ENCODE peak calls at places on chromosomes 4 and X, in eight cellular contexts. One of them, this sample, is unnamed.

GRCh38 chr4:153988446-153988845 is 199.6 kb upstream of the SFRP2 start:
- DNase-seq in mammary epithelial cell: no peak
- DNase-seq in PC-3: no peak
- DNase-seq in neural progenitor cell: no peak
- DNase-seq in endothelial cell of umbilical vein: no peak
- DNase-seq in MM.1S: no peak
- DNase-seq in fibroblast of lung: peak
- DNase-seq in HCT116: no peak
- DNase-seq in this sample: no peak

GRCh38 chr4:55021214-55021613 is 104.2 kb downstream of the KDR start:
- DNase-seq in neural progenitor cell: peak
- DNase-seq in fibroblast of lung: no peak
- DNase-seq in endothelial cell of umbilical vein: no peak
- DNase-seq in HCT116: no peak
- DNase-seq in MM.1S: no peak
- DNase-seq in PC-3: no peak
- DNase-seq in mammary epithelial cell: no peak
- DNase-seq in this sample: no peak

GRCh38 chr4:151436093-151436518 is 27.1 kb downstream of the FHIP1A start:
- DNase-seq in HCT116: no peak
- DNase-seq in endothelial cell of umbilical vein: no peak
- DNase-seq in PC-3: peak
- DNase-seq in mammary epithelial cell: no peak
- DNase-seq in MM.1S: no peak
- DNase-seq in fibroblast of lung: peak
- DNase-seq in neural progenitor cell: no peak
- DNase-seq in this sample: no peak

GRCh38 chr4:118268780-118269179 is 84.0 kb downstream of the PRSS12 start:
- DNase-seq in MM.1S: no peak
- DNase-seq in PC-3: no peak
- DNase-seq in endothelial cell of umbilical vein: no peak
- DNase-seq in neural progenitor cell: no peak
- DNase-seq in mammary epithelial cell: no peak
- DNase-seq in fibroblast of lung: no peak
- DNase-seq in HCT116: no peak
- DNase-seq in this sample: no peak

GRCh38 chr4:15414601-15415091 is 13.2 kb upstream of the C1QTNF7 start:
- DNase-seq in HCT116: no peak
- DNase-seq in mammary epithelial cell: no peak
- DNase-seq in endothelial cell of umbilical vein: no peak
- DNase-seq in PC-3: peak
- DNase-seq in neural progenitor cell: no peak
- DNase-seq in fibroblast of lung: peak
- DNase-seq in MM.1S: no peak
- DNase-seq in this sample: no peak

GRCh38 chr4:92234393-92235176 is 69.2 kb upstream of the GRID2 start:
- DNase-seq in neural progenitor cell: no peak
- DNase-seq in endothelial cell of umbilical vein: peak
- DNase-seq in MM.1S: no peak
- DNase-seq in fibroblast of lung: peak
- DNase-seq in HCT116: peak
- DNase-seq in PC-3: peak
- DNase-seq in mammary epithelial cell: peak
- DNase-seq in this sample: peak

GRCh38 chr4:54384563-54384962 is 155.5 kb downstream of the PDGFRA start:
- DNase-seq in endothelial cell of umbilical vein: peak
- DNase-seq in MM.1S: peak
- DNase-seq in HCT116: peak
- DNase-seq in mammary epithelial cell: peak
- DNase-seq in fibroblast of lung: peak
- DNase-seq in neural progenitor cell: peak
- DNase-seq in PC-3: peak
- DNase-seq in this sample: no peak

GRCh38 chr4:168541608-168541953 is 44.7 kb downstream of the PALLD start:
- DNase-seq in neural progenitor cell: no peak
- DNase-seq in fibroblast of lung: peak
- DNase-seq in PC-3: peak
- DNase-seq in MM.1S: no peak
- DNase-seq in endothelial cell of umbilical vein: no peak
- DNase-seq in mammary epithelial cell: peak
- DNase-seq in HCT116: peak
- DNase-seq in this sample: no peak

GRCh38 chrX:149497626-149498025 is 7.5 kb downstream of the IDS start:
- DNase-seq in mammary epithelial cell: peak
- DNase-seq in MM.1S: no peak
- DNase-seq in PC-3: peak
- DNase-seq in neural progenitor cell: no peak
- DNase-seq in fibroblast of lung: peak
- DNase-seq in endothelial cell of umbilical vein: no peak
- DNase-seq in HCT116: no peak
- DNase-seq in this sample: no peak

GRCh38 chrX:8748855-8749254 is 16.9 kb upstream of the ANOS1 start:
- DNase-seq in HCT116: no peak
- DNase-seq in fibroblast of lung: peak
- DNase-seq in PC-3: peak
- DNase-seq in neural progenitor cell: peak
- DNase-seq in endothelial cell of umbilical vein: peak
- DNase-seq in MM.1S: no peak
- DNase-seq in mammary epithelial cell: peak
- DNase-seq in this sample: no peak

GRCh38 chr4:132502096-132502552 is 647.0 kb upstream of the PCDH10 start:
- DNase-seq in MM.1S: peak
- DNase-seq in HCT116: no peak
- DNase-seq in PC-3: peak
- DNase-seq in mammary epithelial cell: no peak
- DNase-seq in endothelial cell of umbilical vein: peak
- DNase-seq in fibroblast of lung: no peak
- DNase-seq in neural progenitor cell: no peak
- DNase-seq in this sample: no peak

GRCh38 chr4:11548529-11549176 is 120.0 kb upstream of the HS3ST1 start:
- DNase-seq in fibroblast of lung: peak
- DNase-seq in PC-3: peak
- DNase-seq in neural progenitor cell: no peak
- DNase-seq in endothelial cell of umbilical vein: peak
- DNase-seq in MM.1S: peak
- DNase-seq in HCT116: peak
- DNase-seq in mammary epithelial cell: peak
- DNase-seq in this sample: peak

GRCh38 chrX:153723351-153724251 is 586 bp downstream of the BCAP31 start:
- DNase-seq in PC-3: peak
- DNase-seq in HCT116: no peak
- DNase-seq in neural progenitor cell: peak
- DNase-seq in mammary epithelial cell: peak
- DNase-seq in fibroblast of lung: peak
- DNase-seq in endothelial cell of umbilical vein: peak
- DNase-seq in MM.1S: peak
- DNase-seq in this sample: no peak

GRCh38 chr4:68951078-68951805 is at the start of gene UGT2A3:
- DNase-seq in mammary epithelial cell: no peak
- DNase-seq in endothelial cell of umbilical vein: no peak
- DNase-seq in fibroblast of lung: no peak
- DNase-seq in PC-3: no peak
- DNase-seq in MM.1S: no peak
- DNase-seq in neural progenitor cell: no peak
- DNase-seq in HCT116: no peak
- DNase-seq in this sample: no peak

GRCh38 chrX:12984629-12985303 is 9.9 kb downstream of the TMSB4X start:
- DNase-seq in HCT116: peak
- DNase-seq in mammary epithelial cell: peak
- DNase-seq in fibroblast of lung: peak
- DNase-seq in PC-3: peak
- DNase-seq in neural progenitor cell: no peak
- DNase-seq in endothelial cell of umbilical vein: peak
- DNase-seq in MM.1S: no peak
- DNase-seq in this sample: peak

GRCh38 chr4:64016893-64017292 is 392.4 kb downstream of the TECRL start:
- DNase-seq in neural progenitor cell: no peak
- DNase-seq in HCT116: no peak
- DNase-seq in fibroblast of lung: no peak
- DNase-seq in MM.1S: no peak
- DNase-seq in PC-3: no peak
- DNase-seq in mammary epithelial cell: no peak
- DNase-seq in endothelial cell of umbilical vein: no peak
- DNase-seq in this sample: no peak

GRCh38 chr4:64022560-64022959 is 386.7 kb downstream of the TECRL start:
- DNase-seq in neural progenitor cell: no peak
- DNase-seq in PC-3: peak
- DNase-seq in HCT116: no peak
- DNase-seq in MM.1S: no peak
- DNase-seq in mammary epithelial cell: no peak
- DNase-seq in endothelial cell of umbilical vein: no peak
- DNase-seq in fibroblast of lung: no peak
- DNase-seq in this sample: no peak
- TF ChIP-seq EZH2 in neural progenitor cell: no peak
- TF ChIP-seq EZH2 in PC-3: no peak
- TF ChIP-seq EZH2 in HCT116: no peak
- TF ChIP-seq EZH2 in MM.1S: no peak
- TF ChIP-seq EZH2 in mammary epithelial cell: no peak
- TF ChIP-seq EZH2 in endothelial cell of umbilical vein: no peak
- TF ChIP-seq EZH2 in fibroblast of lung: no peak
- TF ChIP-seq EZH2 in this sample: no peak

DNA sequence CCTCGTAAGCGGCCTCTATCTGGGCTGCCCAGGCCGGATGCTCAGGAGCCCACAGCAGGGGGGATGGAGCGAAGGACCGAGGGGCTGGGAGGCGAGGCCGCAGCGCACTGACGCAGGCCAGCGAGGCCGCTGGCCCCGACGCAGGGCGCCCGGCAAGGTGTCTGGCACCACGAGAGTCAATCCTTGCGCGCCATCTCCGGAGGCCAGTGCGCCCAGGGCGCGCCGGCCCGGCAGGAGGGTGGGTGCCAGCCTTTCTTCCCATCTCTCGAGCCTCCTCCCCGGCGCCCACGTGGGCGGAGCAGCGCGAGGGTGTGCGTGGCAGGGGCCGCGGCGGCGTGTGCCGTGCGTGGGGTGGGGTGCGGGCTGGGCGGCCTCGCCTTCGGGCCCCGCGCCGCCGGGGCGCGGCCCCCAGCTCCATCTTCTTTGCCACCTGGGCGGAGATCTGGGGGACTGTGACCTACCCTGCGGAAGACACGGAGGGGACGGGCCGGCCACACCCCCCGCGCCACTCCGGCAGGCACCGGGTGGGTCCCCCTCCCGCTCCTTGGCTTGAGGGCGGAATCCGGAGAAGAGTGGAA is 916 bp downstream of the JAKMIP1 start:
- DNase-seq in MM.1S: no peak
- DNase-seq in neural progenitor cell: peak
- DNase-seq in fibroblast of lung: no peak
- DNase-seq in PC-3: no peak
- DNase-seq in HCT116: no peak
- DNase-seq in endothelial cell of umbilical vein: no peak
- DNase-seq in mammary epithelial cell: peak
- DNase-seq in this sample: no peak
- H3K4me3 ChIP-seq in MM.1S: peak
- H3K4me3 ChIP-seq in neural progenitor cell: peak
- H3K4me3 ChIP-seq in fibroblast of lung: no peak
- H3K4me3 ChIP-seq in PC-3: no peak
- H3K4me3 ChIP-seq in HCT116: no peak
- H3K4me3 ChIP-seq in endothelial cell of umbilical vein: no peak
- H3K4me3 ChIP-seq in mammary epithelial cell: no peak
- H3K4me3 ChIP-seq in this sample: no peak

GRCh38 chr4:8874003-8874895 is 2.6 kb upstream of the HMX1 start:
- DNase-seq in mammary epithelial cell: no peak
- DNase-seq in PC-3: no peak
- DNase-seq in HCT116: no peak
- DNase-seq in endothelial cell of umbilical vein: no peak
- DNase-seq in fibroblast of lung: no peak
- DNase-seq in MM.1S: no peak
- DNase-seq in neural progenitor cell: peak
- DNase-seq in this sample: no peak

GRCh38 chr4:8870647-8871416 is 807 bp downstream of the HMX1 start:
- DNase-seq in neural progenitor cell: peak
- DNase-seq in mammary epithelial cell: no peak
- DNase-seq in HCT116: no peak
- DNase-seq in MM.1S: no peak
- DNase-seq in fibroblast of lung: no peak
- DNase-seq in endothelial cell of umbilical vein: no peak
- DNase-seq in PC-3: no peak
- DNase-seq in this sample: no peak

GRCh38 chr4:8874896-8875680 is 3.4 kb upstream of the HMX1 start:
- DNase-seq in endothelial cell of umbilical vein: no peak
- DNase-seq in MM.1S: no peak
- DNase-seq in neural progenitor cell: no peak
- DNase-seq in HCT116: no peak
- DNase-seq in PC-3: no peak
- DNase-seq in fibroblast of lung: no peak
- DNase-seq in mammary epithelial cell: no peak
- DNase-seq in this sample: no peak

GRCh38 chr4:8871417-8872401 is at the start of gene HMX1:
- DNase-seq in endothelial cell of umbilical vein: no peak
- DNase-seq in mammary epithelial cell: no peak
- DNase-seq in neural progenitor cell: peak
- DNase-seq in fibroblast of lung: no peak
- DNase-seq in HCT116: no peak
- DNase-seq in PC-3: no peak
- DNase-seq in MM.1S: no peak
- DNase-seq in this sample: no peak

DNA sequence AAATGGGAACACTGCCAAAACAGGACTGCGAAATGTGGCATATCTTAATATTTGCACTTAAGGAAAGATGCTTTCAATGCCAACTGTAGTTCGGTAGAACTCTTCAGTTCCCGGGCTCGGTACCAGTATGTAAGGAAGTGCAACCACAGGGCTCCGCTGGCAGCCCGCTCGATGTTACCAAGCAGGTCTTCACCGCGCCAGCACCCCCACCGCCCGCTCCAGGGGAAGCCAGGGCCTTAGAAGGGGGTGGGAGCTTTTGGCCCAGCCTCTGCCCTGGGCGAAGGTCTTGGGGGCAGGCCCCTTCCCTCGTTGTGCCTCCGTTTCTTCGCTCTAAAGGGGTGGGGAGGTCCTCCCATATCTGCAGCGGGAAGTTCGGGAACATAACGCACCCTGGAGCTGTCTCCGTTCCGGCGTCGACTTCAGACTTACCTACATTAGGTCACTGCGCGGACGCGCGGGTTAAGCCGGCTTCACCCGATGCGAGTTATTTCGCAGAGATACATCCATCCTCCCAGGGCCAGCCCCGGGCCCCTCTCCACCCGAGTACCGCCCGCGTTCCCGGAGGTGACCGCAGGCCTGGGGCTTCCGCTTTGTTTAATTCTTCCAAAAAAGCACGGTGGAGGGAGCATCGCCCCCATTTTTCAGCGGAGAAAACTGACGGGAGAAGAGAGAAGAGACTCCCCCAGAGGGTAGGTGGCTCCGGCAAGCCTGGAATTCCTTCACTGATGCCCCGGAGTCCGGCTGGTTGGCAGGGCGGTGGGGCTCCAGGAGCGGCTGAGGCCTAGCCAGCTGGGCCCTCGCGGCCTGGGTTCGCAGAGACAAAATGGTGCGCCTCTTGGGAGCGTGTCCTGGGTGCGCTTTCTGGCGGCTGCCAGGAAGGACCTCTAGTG is 1.0 kb upstream of the HMX1 start:
- DNase-seq in MM.1S: no peak
- DNase-seq in PC-3: no peak
- DNase-seq in mammary epithelial cell: no peak
- DNase-seq in fibroblast of lung: no peak
- DNase-seq in HCT116: no peak
- DNase-seq in neural progenitor cell: peak
- DNase-seq in endothelial cell of umbilical vein: no peak
- DNase-seq in this sample: no peak
- TF ChIP-seq EZH2 in MM.1S: no peak
- TF ChIP-seq EZH2 in PC-3: no peak
- TF ChIP-seq EZH2 in mammary epithelial cell: peak
- TF ChIP-seq EZH2 in fibroblast of lung: peak
- TF ChIP-seq EZH2 in HCT116: no peak
- TF ChIP-seq EZH2 in neural progenitor cell: peak
- TF ChIP-seq EZH2 in endothelial cell of umbilical vein: peak
- TF ChIP-seq EZH2 in this sample: peak

GRCh38 chr4:52751349-52751911 is at the start of gene ERVMER34-1:
- DNase-seq in fibroblast of lung: peak
- DNase-seq in MM.1S: no peak
- DNase-seq in mammary epithelial cell: peak
- DNase-seq in PC-3: peak
- DNase-seq in HCT116: peak
- DNase-seq in neural progenitor cell: peak
- DNase-seq in endothelial cell of umbilical vein: peak
- DNase-seq in this sample: peak
- H3K4me3 ChIP-seq in fibroblast of lung: peak
- H3K4me3 ChIP-seq in MM.1S: no peak
- H3K4me3 ChIP-seq in mammary epithelial cell: peak
- H3K4me3 ChIP-seq in PC-3: peak
- H3K4me3 ChIP-seq in HCT116: peak
- H3K4me3 ChIP-seq in neural progenitor cell: peak
- H3K4me3 ChIP-seq in endothelial cell of umbilical vein: peak
- H3K4me3 ChIP-seq in this sample: peak